ENCODE peak calls at places on chromosomes 7 and 10, in four cellular contexts. Z is IMR-90, O is H9, X is fibroblast of lung. F is an unnamed sample. For H3K9me3, the result is how much of the 10 kb centered on the place peaks cover.

GRCh38 chr7:103887853-103888602 is 101.4 kb downstream of the RELN start:
- DNase-seq in Z (peak), O (no peak), X (no peak), F (no peak)

GRCh38 chr10:132884691-132885271 is 57.6 kb downstream of the CFAP46 start:
- DNase-seq in O (no peak), Z (no peak), X (no peak), F (peak)

GRCh38 chr10:31133628-31134302 is 102.1 kb upstream of the ZNF438 start:
- DNase-seq in X (peak), Z (peak), O (peak), F (peak)

GRCh38 chr7:139231513-139232376 is 708 bp downstream of the UBN2 start:
- DNase-seq in O (peak), X (no peak), Z (peak), F (peak)

GRCh38 chr7:135238112-135238744 is 4.6 kb downstream of the STRA8 start:
- DNase-seq in Z (no peak), O (peak), X (no peak), F (no peak)

GRCh38 chr7:112431803-112432202 is 18.5 kb upstream of the IFRD1 start:
- DNase-seq in X (no peak), O (no peak), Z (no peak), F (no peak)

GRCh38 chr7:44065431-44066110 is at the start of gene PGAM2:
- DNase-seq in X (no peak), Z (no peak), O (peak), F (peak)

GRCh38 chr10:114239117-114239993 is at the start of gene VWA2:
- DNase-seq in X (no peak), O (peak), Z (no peak), F (no peak)

GRCh38 chr7:55476071-55476803 is 96.1 kb downstream of the VOPP1 start:
- DNase-seq in O (no peak), X (peak), Z (peak), F (peak)

GRCh38 chr10:113680172-113681111 is 730 bp downstream of the CASP7 start:
- DNase-seq in Z (peak), O (no peak), X (peak), F (peak)

GRCh38 chr7:99677013-99677412 is 2.8 kb downstream of the CYP3A5 start:
- DNase-seq in Z (no peak), X (no peak), O (no peak), F (peak)

GRCh38 chr10:34407227-34407626 is 407.9 kb downstream of the PARD3 start:
- DNase-seq in Z (peak), O (no peak), X (peak), F (peak)

GRCh38 chr7:115779561-115779960 is 251.0 kb downstream of the TFEC start:
- DNase-seq in Z (peak), X (peak), O (no peak), F (no peak)

GRCh38 chr10:7817576-7817975 is 729 bp upstream of the TAF3 start:
- DNase-seq in X (no peak), O (no peak), Z (no peak), F (no peak)

GRCh38 chr7:32479574-32480200 is 10.5 kb downstream of the LSM5 start:
- DNase-seq in O (no peak), Z (peak), X (peak), F (peak)

GRCh38 chr7:94366827-94367226 is 27.9 kb upstream of the COL1A2 start:
- DNase-seq in Z (no peak), X (no peak), O (no peak), F (no peak)

GRCh38 chr10:99527526-99528255 is 5.1 kb upstream of the NKX2-3 start:
- DNase-seq in X (no peak), Z (no peak), O (peak), F (peak)
- H2AFZ ChIP-seq in X (no peak), Z (no peak), O (no peak), F (no peak)

GRCh38 chr7:63927261-63927660 is 71.4 kb upstream of the ZNF722 start:
- DNase-seq in Z (no peak), O (no peak), X (no peak), F (no peak)
- H3K9me3 ChIP-seq in Z (under half), O (half or more), X (under half), F (under half)

DNA sequence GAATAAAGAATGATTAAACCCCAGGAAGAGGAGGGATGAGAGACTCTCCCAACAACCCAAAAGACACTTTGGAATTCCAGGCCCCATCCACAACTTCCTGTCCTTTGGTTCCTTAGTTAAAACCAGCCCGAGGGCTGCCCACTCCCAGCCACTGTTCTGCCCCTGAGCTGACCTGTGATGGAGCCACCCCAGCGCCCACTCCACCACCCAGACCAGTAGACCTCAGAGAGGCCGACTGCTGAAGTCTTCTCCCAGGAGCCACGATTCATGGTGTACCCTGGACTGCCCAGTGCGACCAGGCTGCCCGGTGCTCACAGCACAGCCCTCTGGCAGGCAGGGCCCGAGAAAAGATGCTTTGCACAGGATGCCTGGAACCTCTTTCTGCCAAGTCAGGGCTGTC is 6.7 kb downstream of the VSTM4 start:
- DNase-seq in Z (no peak), O (no peak), X (no peak), F (peak)
- H2AFZ ChIP-seq in Z (no peak), O (no peak), X (no peak), F (no peak)

GRCh38 chr7:153090209-153090608 is 330.7 kb downstream of the ACTR3B start:
- DNase-seq in Z (no peak), O (no peak), X (no peak), F (no peak)

GRCh38 chr7:153087498-153087897 is 327.9 kb downstream of the ACTR3B start:
- DNase-seq in Z (no peak), X (no peak), O (no peak), F (no peak)

GRCh38 chr7:153088601-153089000 is 329.0 kb downstream of the ACTR3B start:
- DNase-seq in X (no peak), Z (no peak), O (no peak), F (no peak)

GRCh38 chr7:153090757-153091156 is 331.2 kb downstream of the ACTR3B start:
- DNase-seq in X (no peak), O (no peak), Z (no peak), F (no peak)

GRCh38 chr7:153091477-153091876 is 331.9 kb downstream of the ACTR3B start:
- DNase-seq in X (no peak), Z (no peak), O (no peak), F (no peak)
- H3K9me3 ChIP-seq in X (under half), Z (under half), O (under half), F (under half)

DNA sequence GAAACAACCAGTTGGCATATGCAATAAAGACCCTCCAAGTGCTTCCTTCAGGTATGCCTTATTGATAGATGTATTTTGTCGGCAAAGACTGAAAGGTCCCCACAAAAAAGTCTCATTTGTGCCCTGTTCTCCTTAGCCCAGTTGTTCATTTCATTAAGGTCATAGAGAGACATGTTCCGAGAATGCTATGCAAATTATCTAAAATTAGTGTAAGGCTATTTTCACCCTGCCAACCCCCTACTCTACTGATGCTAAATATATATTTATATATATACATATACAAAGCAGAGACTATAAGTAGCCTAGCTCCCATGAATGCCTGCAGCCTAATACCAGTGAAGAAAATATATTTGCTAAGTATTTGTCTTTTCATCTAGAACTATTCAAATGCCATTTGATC is 96.7 kb upstream of the ADO start:
- DNase-seq in X (no peak), Z (no peak), O (no peak), F (no peak)
- H2AFZ ChIP-seq in X (no peak), Z (no peak), O (no peak), F (no peak)

GRCh38 chr7:153401795-153402720 is 642.5 kb downstream of the ACTR3B start:
- DNase-seq in O (no peak), X (no peak), Z (no peak), F (no peak)

GRCh38 chr7:153398789-153399553 is 639.4 kb downstream of the ACTR3B start:
- DNase-seq in O (no peak), Z (no peak), X (no peak), F (no peak)

GRCh38 chr7:153402721-153403541 is 643.4 kb downstream of the ACTR3B start:
- DNase-seq in Z (no peak), O (no peak), X (no peak), F (no peak)

GRCh38 chr7:153399554-153399940 is 640.0 kb downstream of the ACTR3B start:
- DNase-seq in O (no peak), Z (no peak), X (no peak), F (no peak)

GRCh38 chr7:153400735-153401593 is 641.4 kb downstream of the ACTR3B start:
- DNase-seq in Z (no peak), X (no peak), O (no peak), F (no peak)
- H3K9me3 ChIP-seq in Z (under half), X (under half), O (under half), F (under half)

DNA sequence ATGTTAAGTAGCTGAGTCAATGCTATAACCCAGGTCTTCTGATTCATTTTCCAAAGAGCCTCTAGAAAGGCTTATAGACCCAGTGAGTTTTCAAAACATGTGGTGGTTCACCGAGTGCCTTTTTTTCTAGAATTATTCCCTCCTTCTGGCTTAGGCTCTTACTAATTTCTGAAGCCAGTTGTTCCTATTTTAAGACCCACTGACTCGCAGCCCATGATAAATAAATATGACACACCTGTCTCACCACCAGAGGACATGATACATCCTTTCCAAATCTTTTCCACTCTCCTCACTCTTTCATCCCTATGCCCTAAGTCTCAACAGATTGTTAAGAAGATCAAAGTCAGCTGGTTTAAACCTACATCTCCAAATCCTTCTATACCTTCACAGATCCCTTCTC is 126.0 kb upstream of the WNT16 start:
- DNase-seq in X (no peak), O (no peak), Z (peak), F (no peak)
- H2AFZ ChIP-seq in X (no peak), O (no peak), Z (no peak), F (no peak)